ENCODE peak calls at places on chromosomes 7 and 10, in nine cellular contexts. H is Panc1, R is prostate gland, O is HCT116, N is H1, W is K562, B is spleen, P is endothelial cell of umbilical vein, I is GM12891. M is an unnamed sample.

GRCh38 chr10:23358357-23358756 is 13.8 kb upstream of the C10orf67 start:
- DNase-seq in H (no peak), R (no peak), O (no peak), N (no peak), W (no peak), B (no peak), P (no peak), I (no peak), M (no peak)

GRCh38 chr10:34547695-34548094 is 267.4 kb downstream of the PARD3 start:
- DNase-seq in H (no peak), R (no peak), O (no peak), N (no peak), W (no peak), B (no peak), P (no peak), I (no peak), M (no peak)

GRCh38 chr10:93496322-93497041 is at the start of gene CEP55:
- DNase-seq in H (no peak), R (peak), O (peak), N (peak), W (peak), B (peak), P (peak), I (peak), M (no peak)

GRCh38 chr10:43040482-43041256 is 36.2 kb upstream of the RET start:
- DNase-seq in H (no peak), R (no peak), O (no peak), N (no peak), W (no peak), B (no peak), P (no peak), I (no peak), M (no peak)

GRCh38 chr10:131252586-131253276 is 58.8 kb downstream of the TCERG1L start:
- DNase-seq in H (no peak), R (no peak), O (no peak), N (no peak), W (no peak), B (peak), P (no peak), I (no peak), M (no peak)

GRCh38 chr7:149196151-149196704 is 882 bp downstream of the ZNF282 start:
- DNase-seq in H (no peak), R (no peak), O (no peak), N (no peak), W (peak), B (peak), P (peak), I (no peak), M (no peak)

GRCh38 chr7:108449577-108449920 is 6.7 kb downstream of the NRCAM start:
- DNase-seq in H (no peak), R (no peak), O (no peak), N (no peak), W (no peak), B (no peak), P (no peak), I (no peak), M (no peak)

GRCh38 chr7:28596245-28596935 is 184.1 kb downstream of the CREB5 start:
- DNase-seq in H (no peak), R (no peak), O (no peak), N (no peak), W (no peak), B (no peak), P (no peak), I (no peak), M (no peak)

GRCh38 chr7:91140286-91140685 is 123.9 kb upstream of the FZD1 start:
- DNase-seq in H (no peak), R (no peak), O (no peak), N (no peak), W (no peak), B (no peak), P (no peak), I (no peak), M (no peak)

GRCh38 chr7:135672560-135673359 is 10.4 kb downstream of the STMP1 start:
- DNase-seq in H (no peak), R (peak), O (peak), N (no peak), W (peak), B (no peak), P (peak), I (no peak), M (peak)

GRCh38 chr7:135253851-135254815 is 20.5 kb downstream of the STRA8 start:
- DNase-seq in H (peak), R (peak), O (peak), N (no peak), W (no peak), B (peak), P (peak), I (no peak), M (no peak)

GRCh38 chr7:923108-924041 is 31.1 kb downstream of the ADAP1 start:
- DNase-seq in H (no peak), R (no peak), O (no peak), N (no peak), W (peak), B (peak), P (no peak), I (peak), M (peak)

GRCh38 chr10:7583626-7584025 is 83.1 kb downstream of the ITIH5 start:
- DNase-seq in H (no peak), R (no peak), O (no peak), N (no peak), W (no peak), B (no peak), P (no peak), I (no peak), M (no peak)

GRCh38 chr10:48501806-48502771 is 102.8 kb downstream of the ARHGAP22 start:
- DNase-seq in H (no peak), R (no peak), O (no peak), N (no peak), W (no peak), B (no peak), P (no peak), I (no peak), M (no peak)

GRCh38 chr7:44486693-44487092 is 3.8 kb downstream of the NUDCD3 start:
- DNase-seq in H (no peak), R (no peak), O (no peak), N (no peak), W (no peak), B (no peak), P (peak), I (no peak), M (no peak)

GRCh38 chr7:74371381-74372059 is 82.2 kb upstream of the GTF2IRD1 start:
- DNase-seq in H (no peak), R (no peak), O (peak), N (no peak), W (peak), B (no peak), P (no peak), I (peak), M (no peak)

GRCh38 chr7:94276797-94277196 is 117.9 kb upstream of the COL1A2 start:
- DNase-seq in H (no peak), R (no peak), O (no peak), N (no peak), W (no peak), B (no peak), P (peak), I (no peak), M (no peak)

GRCh38 chr10:51423121-51423452 is 276.3 kb downstream of the CSTF2T start:
- DNase-seq in H (no peak), R (no peak), O (no peak), N (no peak), W (no peak), B (no peak), P (no peak), I (no peak), M (no peak)

GRCh38 chr7:155583636-155584035 is 37.3 kb upstream of the CNPY1 start:
- DNase-seq in H (no peak), R (no peak), O (no peak), N (no peak), W (no peak), B (peak), P (no peak), I (no peak), M (no peak)

GRCh38 chr10:95559466-95559865 is 1.7 kb downstream of the SORBS1 start:
- DNase-seq in H (no peak), R (no peak), O (no peak), N (no peak), W (no peak), B (no peak), P (no peak), I (no peak), M (no peak)
- TF ChIP-seq POLR2AphosphoS5 in H (no peak), R (peak), O (no peak), N (no peak), W (no peak), B (no peak), P (no peak), I (no peak), M (no peak)

GRCh38 chr10:102455893-102456471 is 4.6 kb upstream of the C10orf95 start:
- DNase-seq in H (no peak), R (no peak), O (no peak), N (no peak), W (peak), B (no peak), P (no peak), I (no peak), M (no peak)
- TF ChIP-seq POLR2AphosphoS5 in H (no peak), R (no peak), O (peak), N (no peak), W (no peak), B (peak), P (no peak), I (no peak), M (no peak)

GRCh38 chr7:5422324-5423271 is 1.0 kb downstream of the TNRC18 start:
- DNase-seq in H (no peak), R (peak), O (no peak), N (no peak), W (peak), B (peak), P (peak), I (no peak), M (no peak)

GRCh38 chr7:5423844-5424688 is 432 bp upstream of the TNRC18 start:
- DNase-seq in H (peak), R (peak), O (peak), N (peak), W (peak), B (peak), P (peak), I (no peak), M (peak)

GRCh38 chr7:5421626-5422323 is 1.9 kb downstream of the TNRC18 start:
- DNase-seq in H (no peak), R (peak), O (no peak), N (no peak), W (no peak), B (peak), P (peak), I (no peak), M (no peak)

GRCh38 chr7:5424689-5425506 is 1.3 kb upstream of the TNRC18 start:
- DNase-seq in H (no peak), R (peak), O (no peak), N (no peak), W (no peak), B (peak), P (peak), I (no peak), M (no peak)

GRCh38 chr7:5423272-5423843 is at the start of gene TNRC18:
- DNase-seq in H (no peak), R (peak), O (no peak), N (no peak), W (peak), B (peak), P (no peak), I (no peak), M (peak)
- TF ChIP-seq POLR2AphosphoS5 in H (peak), R (peak), O (peak), N (no peak), W (no peak), B (no peak), P (peak), I (no peak), M (no peak)

DNA sequence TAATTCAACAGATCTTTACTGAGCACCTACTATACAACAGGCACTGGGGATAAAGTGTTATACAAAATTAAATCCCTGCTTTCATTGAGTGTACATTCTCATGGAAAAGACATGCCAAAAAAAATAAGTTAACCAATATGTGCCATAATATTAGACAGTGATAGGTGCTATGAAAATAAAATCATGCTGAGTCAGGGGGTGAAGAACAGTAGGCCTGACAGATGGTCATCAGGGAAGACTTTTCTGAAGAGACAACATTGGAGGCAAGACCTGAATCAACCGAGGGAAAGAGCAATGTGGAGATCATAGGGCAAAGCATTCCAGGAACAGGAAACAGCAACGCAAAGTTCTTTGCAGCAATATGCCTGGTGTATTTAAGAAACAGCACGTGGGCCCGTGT is 135.5 kb downstream of the C1GALT1 start:
- DNase-seq in H (no peak), R (no peak), O (no peak), N (no peak), W (no peak), B (no peak), P (no peak), I (no peak), M (no peak)
- TF ChIP-seq POLR2AphosphoS5 in H (no peak), R (no peak), O (no peak), N (no peak), W (no peak), B (no peak), P (no peak), I (no peak), M (no peak)

DNA sequence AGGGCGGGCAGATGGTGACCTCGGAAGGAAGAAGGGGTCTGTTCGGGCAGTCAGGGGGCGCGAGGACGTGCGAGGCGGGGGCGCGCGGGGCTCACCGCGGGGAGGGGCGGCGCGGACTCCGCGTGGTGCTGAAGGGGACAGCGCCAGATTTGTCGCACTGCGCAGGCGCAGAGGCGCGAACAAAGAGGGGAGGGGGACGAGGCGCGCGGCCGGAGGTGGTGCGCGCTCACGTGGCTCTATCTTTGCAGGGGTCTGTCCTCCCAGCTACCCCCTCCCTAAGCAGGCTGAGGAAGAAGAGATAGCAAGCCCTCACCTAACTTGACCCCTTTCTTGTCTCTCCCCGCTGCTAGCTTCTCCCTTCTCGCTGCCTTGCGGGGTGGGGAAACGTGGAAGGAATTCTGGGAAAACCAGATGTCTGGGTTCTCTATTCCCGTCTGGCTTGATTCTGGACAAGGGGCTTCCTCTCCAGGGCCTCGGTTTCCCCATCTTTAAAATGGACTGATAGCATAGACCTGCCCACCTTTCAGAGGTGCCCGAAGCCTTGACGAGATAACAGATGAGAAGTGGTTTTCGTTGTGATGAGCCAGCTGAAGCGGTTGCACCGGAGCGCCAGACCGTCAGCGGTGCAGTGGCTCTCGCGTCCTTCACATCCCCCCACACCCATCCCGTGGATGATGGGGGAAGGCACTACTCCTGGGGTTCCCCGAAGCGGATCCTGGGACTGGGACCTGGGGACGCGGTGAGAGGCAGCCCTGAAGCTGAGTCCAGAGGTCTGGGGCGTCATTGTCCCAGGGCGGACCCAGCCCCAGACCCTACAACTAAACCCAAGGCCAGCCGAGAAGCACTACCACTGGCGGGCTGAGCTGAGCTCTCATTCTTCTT is 834 bp upstream of the FBXL15 start:
- DNase-seq in H (no peak), R (peak), O (no peak), N (peak), W (peak), B (peak), P (peak), I (no peak), M (no peak)
- TF ChIP-seq POLR2AphosphoS5 in H (no peak), R (peak), O (peak), N (no peak), W (no peak), B (no peak), P (no peak), I (no peak), M (no peak)

M was measured in SK-N-MC.